ENCODE peak calls at places on chromosome 7, in five cellular contexts. One of them, this sample, is unnamed.

GRCh38 chr7:8064828-8065227 is 96.2 kb downstream of the GLCCI1 start:
- DNase-seq in MCF 10A: no peak
- DNase-seq in stimulated activated CD4-positive, alpha-beta T cell treated with anti-CD3 and anti-CD28 coated beads, Interleukin-4, amount 100 ng/mL, for 48 hours: no peak
- DNase-seq in stimulated activated CD8-positive, alpha-beta memory T cell treated with anti-CD3 and anti-CD28 coated beads, Interleukin-4, amount 100 ng/mL, for 1 hour: no peak
- DNase-seq in trophoblast cell: no peak
- DNase-seq in this sample: no peak

GRCh38 chr7:17132726-17133125 is 165.7 kb upstream of the AHR start:
- DNase-seq in MCF 10A: no peak
- DNase-seq in stimulated activated CD8-positive, alpha-beta memory T cell treated with anti-CD3 and anti-CD28 coated beads, Interleukin-4, amount 100 ng/mL, for 1 hour: no peak
- DNase-seq in trophoblast cell: no peak
- DNase-seq in stimulated activated CD4-positive, alpha-beta T cell treated with anti-CD3 and anti-CD28 coated beads, Interleukin-4, amount 100 ng/mL, for 48 hours: no peak
- DNase-seq in this sample: no peak

GRCh38 chr7:32602470-32602869 is 107.2 kb downstream of the AVL9 start:
- DNase-seq in MCF 10A: no peak
- DNase-seq in stimulated activated CD4-positive, alpha-beta T cell treated with anti-CD3 and anti-CD28 coated beads, Interleukin-4, amount 100 ng/mL, for 48 hours: no peak
- DNase-seq in stimulated activated CD8-positive, alpha-beta memory T cell treated with anti-CD3 and anti-CD28 coated beads, Interleukin-4, amount 100 ng/mL, for 1 hour: no peak
- DNase-seq in trophoblast cell: no peak
- DNase-seq in this sample: no peak

GRCh38 chr7:101308245-101309085 is 13.1 kb downstream of the IFT22 start:
- DNase-seq in MCF 10A: peak; percentile 75
- DNase-seq in trophoblast cell: peak; percentile 70
- DNase-seq in stimulated activated CD4-positive, alpha-beta T cell treated with anti-CD3 and anti-CD28 coated beads, Interleukin-4, amount 100 ng/mL, for 48 hours: peak; percentile 27
- DNase-seq in stimulated activated CD8-positive, alpha-beta memory T cell treated with anti-CD3 and anti-CD28 coated beads, Interleukin-4, amount 100 ng/mL, for 1 hour: no peak
- DNase-seq in this sample: peak; percentile 81

GRCh38 chr7:27843584-27844305 is 103.8 kb downstream of the TAX1BP1 start:
- DNase-seq in stimulated activated CD8-positive, alpha-beta memory T cell treated with anti-CD3 and anti-CD28 coated beads, Interleukin-4, amount 100 ng/mL, for 1 hour: no peak
- DNase-seq in stimulated activated CD4-positive, alpha-beta T cell treated with anti-CD3 and anti-CD28 coated beads, Interleukin-4, amount 100 ng/mL, for 48 hours: no peak
- DNase-seq in MCF 10A: no peak
- DNase-seq in trophoblast cell: no peak
- DNase-seq in this sample: no peak

GRCh38 chr7:28044825-28045224 is 135.8 kb downstream of the JAZF1 start:
- DNase-seq in stimulated activated CD4-positive, alpha-beta T cell treated with anti-CD3 and anti-CD28 coated beads, Interleukin-4, amount 100 ng/mL, for 48 hours: no peak
- DNase-seq in stimulated activated CD8-positive, alpha-beta memory T cell treated with anti-CD3 and anti-CD28 coated beads, Interleukin-4, amount 100 ng/mL, for 1 hour: no peak
- DNase-seq in trophoblast cell: no peak
- DNase-seq in MCF 10A: no peak
- DNase-seq in this sample: no peak

GRCh38 chr7:127189074-127189473 is 63.7 kb downstream of the GRM8 start:
- DNase-seq in MCF 10A: no peak
- DNase-seq in stimulated activated CD8-positive, alpha-beta memory T cell treated with anti-CD3 and anti-CD28 coated beads, Interleukin-4, amount 100 ng/mL, for 1 hour: no peak
- DNase-seq in trophoblast cell: no peak
- DNase-seq in stimulated activated CD4-positive, alpha-beta T cell treated with anti-CD3 and anti-CD28 coated beads, Interleukin-4, amount 100 ng/mL, for 48 hours: no peak
- DNase-seq in this sample: no peak

GRCh38 chr7:150321788-150322113 is 1.4 kb upstream of the LRRC61 start:
- DNase-seq in stimulated activated CD8-positive, alpha-beta memory T cell treated with anti-CD3 and anti-CD28 coated beads, Interleukin-4, amount 100 ng/mL, for 1 hour: no peak
- DNase-seq in trophoblast cell: no peak
- DNase-seq in MCF 10A: no peak
- DNase-seq in stimulated activated CD4-positive, alpha-beta T cell treated with anti-CD3 and anti-CD28 coated beads, Interleukin-4, amount 100 ng/mL, for 48 hours: no peak
- DNase-seq in this sample: no peak

GRCh38 chr7:123747620-123748141 is 1.1 kb downstream of the WASL start:
- DNase-seq in trophoblast cell: peak; percentile 48
- DNase-seq in stimulated activated CD8-positive, alpha-beta memory T cell treated with anti-CD3 and anti-CD28 coated beads, Interleukin-4, amount 100 ng/mL, for 1 hour: no peak
- DNase-seq in MCF 10A: peak; percentile 80
- DNase-seq in stimulated activated CD4-positive, alpha-beta T cell treated with anti-CD3 and anti-CD28 coated beads, Interleukin-4, amount 100 ng/mL, for 48 hours: no peak
- DNase-seq in this sample: peak; percentile 45

GRCh38 chr7:140640060-140640611 is 477 bp downstream of the DENND2A start:
- DNase-seq in trophoblast cell: peak; percentile 56
- DNase-seq in MCF 10A: no peak
- DNase-seq in stimulated activated CD4-positive, alpha-beta T cell treated with anti-CD3 and anti-CD28 coated beads, Interleukin-4, amount 100 ng/mL, for 48 hours: no peak
- DNase-seq in stimulated activated CD8-positive, alpha-beta memory T cell treated with anti-CD3 and anti-CD28 coated beads, Interleukin-4, amount 100 ng/mL, for 1 hour: no peak
- DNase-seq in this sample: no peak

GRCh38 chr7:2353650-2354172 is 916 bp upstream of the EIF3B start:
- DNase-seq in trophoblast cell: peak; percentile 86
- DNase-seq in MCF 10A: peak; percentile 86
- DNase-seq in stimulated activated CD4-positive, alpha-beta T cell treated with anti-CD3 and anti-CD28 coated beads, Interleukin-4, amount 100 ng/mL, for 48 hours: peak; percentile 89
- DNase-seq in stimulated activated CD8-positive, alpha-beta memory T cell treated with anti-CD3 and anti-CD28 coated beads, Interleukin-4, amount 100 ng/mL, for 1 hour: peak; percentile 79
- DNase-seq in this sample: peak; percentile 97

GRCh38 chr7:33868151-33868550 is 37.2 kb upstream of the BMPER start:
- DNase-seq in trophoblast cell: peak; percentile 98
- DNase-seq in stimulated activated CD4-positive, alpha-beta T cell treated with anti-CD3 and anti-CD28 coated beads, Interleukin-4, amount 100 ng/mL, for 48 hours: no peak
- DNase-seq in MCF 10A: peak; percentile 15
- DNase-seq in stimulated activated CD8-positive, alpha-beta memory T cell treated with anti-CD3 and anti-CD28 coated beads, Interleukin-4, amount 100 ng/mL, for 1 hour: no peak
- DNase-seq in this sample: no peak

GRCh38 chr7:82678716-82679115 is 235.1 kb upstream of the CACNA2D1 start:
- DNase-seq in MCF 10A: no peak
- DNase-seq in stimulated activated CD4-positive, alpha-beta T cell treated with anti-CD3 and anti-CD28 coated beads, Interleukin-4, amount 100 ng/mL, for 48 hours: no peak
- DNase-seq in stimulated activated CD8-positive, alpha-beta memory T cell treated with anti-CD3 and anti-CD28 coated beads, Interleukin-4, amount 100 ng/mL, for 1 hour: no peak
- DNase-seq in trophoblast cell: no peak
- DNase-seq in this sample: peak; percentile 9

GRCh38 chr7:135194494-135195095 is 16.7 kb downstream of the WDR91 start:
- DNase-seq in stimulated activated CD8-positive, alpha-beta memory T cell treated with anti-CD3 and anti-CD28 coated beads, Interleukin-4, amount 100 ng/mL, for 1 hour: no peak
- DNase-seq in trophoblast cell: no peak
- DNase-seq in stimulated activated CD4-positive, alpha-beta T cell treated with anti-CD3 and anti-CD28 coated beads, Interleukin-4, amount 100 ng/mL, for 48 hours: no peak
- DNase-seq in MCF 10A: no peak
- DNase-seq in this sample: no peak

GRCh38 chr7:4774804-4775280 is 581 bp upstream of the AP5Z1 start:
- DNase-seq in stimulated activated CD8-positive, alpha-beta memory T cell treated with anti-CD3 and anti-CD28 coated beads, Interleukin-4, amount 100 ng/mL, for 1 hour: no peak
- DNase-seq in trophoblast cell: peak; percentile 70
- DNase-seq in stimulated activated CD4-positive, alpha-beta T cell treated with anti-CD3 and anti-CD28 coated beads, Interleukin-4, amount 100 ng/mL, for 48 hours: peak; percentile 6
- DNase-seq in MCF 10A: peak; percentile 64
- DNase-seq in this sample: no peak

GRCh38 chr7:106484562-106484961 is 176.4 kb downstream of the CCDC71L start:
- DNase-seq in stimulated activated CD8-positive, alpha-beta memory T cell treated with anti-CD3 and anti-CD28 coated beads, Interleukin-4, amount 100 ng/mL, for 1 hour: no peak
- DNase-seq in stimulated activated CD4-positive, alpha-beta T cell treated with anti-CD3 and anti-CD28 coated beads, Interleukin-4, amount 100 ng/mL, for 48 hours: no peak
- DNase-seq in MCF 10A: peak; percentile 40
- DNase-seq in trophoblast cell: no peak
- DNase-seq in this sample: no peak

GRCh38 chr7:152723364-152723763 is 36.2 kb upstream of the ACTR3B start:
- DNase-seq in trophoblast cell: no peak
- DNase-seq in stimulated activated CD8-positive, alpha-beta memory T cell treated with anti-CD3 and anti-CD28 coated beads, Interleukin-4, amount 100 ng/mL, for 1 hour: no peak
- DNase-seq in MCF 10A: no peak
- DNase-seq in stimulated activated CD4-positive, alpha-beta T cell treated with anti-CD3 and anti-CD28 coated beads, Interleukin-4, amount 100 ng/mL, for 48 hours: no peak
- DNase-seq in this sample: no peak

GRCh38 chr7:119270045-119270464 is 1002.9 kb upstream of the KCND2 start:
- DNase-seq in stimulated activated CD8-positive, alpha-beta memory T cell treated with anti-CD3 and anti-CD28 coated beads, Interleukin-4, amount 100 ng/mL, for 1 hour: no peak
- DNase-seq in stimulated activated CD4-positive, alpha-beta T cell treated with anti-CD3 and anti-CD28 coated beads, Interleukin-4, amount 100 ng/mL, for 48 hours: no peak
- DNase-seq in trophoblast cell: peak; percentile 86
- DNase-seq in MCF 10A: peak; percentile 71
- DNase-seq in this sample: peak; percentile 71